ENCODE peak calls at places on chromosome 4, in ten cellular contexts. T, Y, X, D, E, R, Q, V, N and Z are unnamed samples.

GRCh38 chr4:37383579-37384229 is 139.2 kb downstream of the NWD2 start:
- DNase-seq in V (no peak), T (peak; percentile 15), R (peak; percentile 51), N (no peak), Y (peak; percentile 53), Q (peak; percentile 68), E (no peak), X (no peak), D (no peak), Z (no peak)

GRCh38 chr4:141464366-141464765 is 172.0 kb upstream of the IL15 start:
- DNase-seq in R (peak; percentile 66), T (no peak), V (no peak), Y (no peak), X (no peak), Q (no peak), E (no peak), N (no peak), D (no peak), Z (no peak)

GRCh38 chr4:172657112-172657511 is 511.5 kb upstream of the GALNT7 start:
- DNase-seq in X (no peak), N (no peak), T (no peak), Y (peak; percentile 24), D (no peak), R (no peak), Q (no peak), V (no peak), E (no peak), Z (no peak)

GRCh38 chr4:6884341-6884870 is 25.2 kb upstream of the TBC1D14 start:
- DNase-seq in E (no peak), N (no peak), D (no peak), Y (no peak), T (no peak), R (no peak), V (no peak), X (no peak), Q (no peak), Z (no peak)

GRCh38 chr4:3365326-3365725 is 72.5 kb downstream of the RGS12 start:
- DNase-seq in T (no peak), V (no peak), R (no peak), N (no peak), Q (no peak), Y (no peak), D (no peak), E (no peak), X (no peak), Z (no peak)

GRCh38 chr4:134935320-134935719 is 733.7 kb upstream of the PABPC4L start:
- DNase-seq in Q (peak; percentile 3), R (no peak), E (no peak), T (peak; percentile 1), D (no peak), Y (peak; percentile 20), V (no peak), X (no peak), N (no peak), Z (no peak)

GRCh38 chr4:127304356-127304755 is 328.4 kb upstream of the INTU start:
- DNase-seq in Y (no peak), V (peak; percentile 85), R (no peak), N (no peak), Q (no peak), X (no peak), T (no peak), E (no peak), D (peak; percentile 85), Z (no peak)

GRCh38 chr4:169900241-169900845 is 125.9 kb downstream of the MFAP3L start:
- DNase-seq in T (no peak), V (no peak), N (no peak), E (no peak), Y (no peak), D (no peak), Q (no peak), X (no peak), R (no peak), Z (no peak)

GRCh38 chr4:125041372-125041930 is 273.3 kb upstream of the FAT4 start:
- DNase-seq in R (no peak), X (no peak), V (no peak), D (no peak), T (peak; percentile 31), Y (peak; percentile 4), N (no peak), E (no peak), Q (no peak), Z (no peak)